ENCODE peak calls at places on chromosome 18, in six cellular contexts. One of them, this sample, is unnamed.

GRCh38 chr18:23377669-23378469 is 75.2 kb upstream of the RIOK3 start:
- DNase-seq in upper lobe of right lung: no peak
- DNase-seq in kidney epithelial cell: peak
- DNase-seq in adrenal gland: no peak
- DNase-seq in dorsolateral prefrontal cortex: no peak
- DNase-seq in lung: no peak
- DNase-seq in this sample: no peak

GRCh38 chr18:34494359-34494696 is 215.8 kb upstream of the DTNA start:
- DNase-seq in upper lobe of right lung: no peak
- DNase-seq in kidney epithelial cell: no peak
- DNase-seq in adrenal gland: no peak
- DNase-seq in dorsolateral prefrontal cortex: peak
- DNase-seq in lung: no peak
- DNase-seq in this sample: no peak

GRCh38 chr18:73594749-73595148 is 552.9 kb downstream of the FBXO15 start:
- DNase-seq in upper lobe of right lung: no peak
- DNase-seq in kidney epithelial cell: no peak
- DNase-seq in adrenal gland: no peak
- DNase-seq in dorsolateral prefrontal cortex: no peak
- DNase-seq in lung: no peak
- DNase-seq in this sample: no peak

GRCh38 chr18:40810371-40810770 is 1144.7 kb upstream of the PIK3C3 start:
- DNase-seq in upper lobe of right lung: no peak
- DNase-seq in kidney epithelial cell: peak
- DNase-seq in adrenal gland: no peak
- DNase-seq in dorsolateral prefrontal cortex: no peak
- DNase-seq in lung: no peak
- DNase-seq in this sample: no peak

GRCh38 chr18:73739098-73739497 is 408.5 kb downstream of the FBXO15 start:
- DNase-seq in upper lobe of right lung: no peak
- DNase-seq in kidney epithelial cell: peak
- DNase-seq in adrenal gland: no peak
- DNase-seq in dorsolateral prefrontal cortex: no peak
- DNase-seq in lung: no peak
- DNase-seq in this sample: no peak

GRCh38 chr18:79921984-79922965 is 29.2 kb downstream of the SLC66A2 start:
- DNase-seq in upper lobe of right lung: no peak
- DNase-seq in kidney epithelial cell: no peak
- DNase-seq in adrenal gland: peak
- DNase-seq in dorsolateral prefrontal cortex: no peak
- DNase-seq in lung: no peak
- DNase-seq in this sample: peak

GRCh38 chr18:23903971-23904370 is 110.6 kb upstream of the TTC39C start:
- DNase-seq in upper lobe of right lung: no peak
- DNase-seq in kidney epithelial cell: no peak
- DNase-seq in adrenal gland: no peak
- DNase-seq in dorsolateral prefrontal cortex: no peak
- DNase-seq in lung: no peak
- DNase-seq in this sample: no peak

GRCh38 chr18:44321868-44322590 is 358.7 kb upstream of the SETBP1 start:
- DNase-seq in upper lobe of right lung: no peak
- DNase-seq in kidney epithelial cell: no peak
- DNase-seq in adrenal gland: no peak
- DNase-seq in dorsolateral prefrontal cortex: no peak
- DNase-seq in lung: no peak
- DNase-seq in this sample: no peak

GRCh38 chr18:62209046-62209445 is 22.0 kb downstream of the RELCH start:
- DNase-seq in upper lobe of right lung: no peak
- DNase-seq in kidney epithelial cell: no peak
- DNase-seq in adrenal gland: no peak
- DNase-seq in dorsolateral prefrontal cortex: no peak
- DNase-seq in lung: no peak
- DNase-seq in this sample: no peak

GRCh38 chr18:58590827-58591226 is 38.1 kb downstream of the ALPK2 start:
- DNase-seq in upper lobe of right lung: no peak
- DNase-seq in kidney epithelial cell: no peak
- DNase-seq in adrenal gland: no peak
- DNase-seq in dorsolateral prefrontal cortex: no peak
- DNase-seq in lung: no peak
- DNase-seq in this sample: no peak

GRCh38 chr18:77062518-77063003 is 70.0 kb downstream of the MBP start:
- DNase-seq in upper lobe of right lung: no peak
- DNase-seq in kidney epithelial cell: no peak
- DNase-seq in adrenal gland: no peak
- DNase-seq in dorsolateral prefrontal cortex: no peak
- DNase-seq in lung: no peak
- DNase-seq in this sample: no peak

GRCh38 chr18:53689886-53690285 is 534.6 kb downstream of the MBD2 start:
- DNase-seq in upper lobe of right lung: no peak
- DNase-seq in kidney epithelial cell: no peak
- DNase-seq in adrenal gland: no peak
- DNase-seq in dorsolateral prefrontal cortex: no peak
- DNase-seq in lung: no peak
- DNase-seq in this sample: no peak

GRCh38 chr18:67108894-67109293 is 407.6 kb downstream of the DSEL start:
- DNase-seq in upper lobe of right lung: no peak
- DNase-seq in kidney epithelial cell: no peak
- DNase-seq in adrenal gland: no peak
- DNase-seq in dorsolateral prefrontal cortex: no peak
- DNase-seq in lung: no peak
- DNase-seq in this sample: no peak

GRCh38 chr18:73688851-73689659 is 458.6 kb downstream of the FBXO15 start:
- DNase-seq in upper lobe of right lung: no peak
- DNase-seq in kidney epithelial cell: no peak
- DNase-seq in adrenal gland: no peak
- DNase-seq in dorsolateral prefrontal cortex: no peak
- DNase-seq in lung: no peak
- DNase-seq in this sample: no peak

GRCh38 chr18:69943021-69943420 is 4.7 kb downstream of the CD226 start:
- DNase-seq in upper lobe of right lung: no peak
- DNase-seq in kidney epithelial cell: no peak
- DNase-seq in adrenal gland: no peak
- DNase-seq in dorsolateral prefrontal cortex: no peak
- DNase-seq in lung: no peak
- DNase-seq in this sample: no peak

GRCh38 chr18:62523631-62524442 is 1.0 kb downstream of the ZCCHC2 start:
- DNase-seq in upper lobe of right lung: peak
- DNase-seq in kidney epithelial cell: no peak
- DNase-seq in adrenal gland: peak
- DNase-seq in dorsolateral prefrontal cortex: peak
- DNase-seq in lung: peak
- DNase-seq in this sample: peak

GRCh38 chr18:61957801-61958516 is 65.2 kb upstream of the RNF152 start:
- DNase-seq in upper lobe of right lung: no peak
- DNase-seq in kidney epithelial cell: no peak
- DNase-seq in adrenal gland: no peak
- DNase-seq in dorsolateral prefrontal cortex: no peak
- DNase-seq in lung: no peak
- DNase-seq in this sample: no peak

GRCh38 chr18:76494181-76494540 is 881 bp downstream of the ZNF516 start:
- DNase-seq in upper lobe of right lung: no peak
- DNase-seq in kidney epithelial cell: no peak
- DNase-seq in adrenal gland: peak
- DNase-seq in dorsolateral prefrontal cortex: peak
- DNase-seq in lung: no peak
- DNase-seq in this sample: no peak

GRCh38 chr18:71831039-71831438 is 713.1 kb downstream of the CBLN2 start:
- DNase-seq in upper lobe of right lung: no peak
- DNase-seq in kidney epithelial cell: no peak
- DNase-seq in adrenal gland: no peak
- DNase-seq in dorsolateral prefrontal cortex: no peak
- DNase-seq in lung: no peak
- DNase-seq in this sample: no peak

GRCh38 chr18:74507927-74508326 is 11.8 kb downstream of the CNDP2 start:
- DNase-seq in upper lobe of right lung: no peak
- DNase-seq in kidney epithelial cell: no peak
- DNase-seq in adrenal gland: no peak
- DNase-seq in dorsolateral prefrontal cortex: no peak
- DNase-seq in lung: no peak
- DNase-seq in this sample: no peak

GRCh38 chr18:10877974-10878373 is 271.4 kb downstream of the PIEZO2 start:
- DNase-seq in upper lobe of right lung: no peak
- DNase-seq in kidney epithelial cell: no peak
- DNase-seq in adrenal gland: no peak
- DNase-seq in dorsolateral prefrontal cortex: no peak
- DNase-seq in lung: no peak
- DNase-seq in this sample: no peak

GRCh38 chr18:43563780-43564179 is 286.5 kb upstream of the SYT4 start:
- DNase-seq in upper lobe of right lung: no peak
- DNase-seq in kidney epithelial cell: no peak
- DNase-seq in adrenal gland: peak
- DNase-seq in dorsolateral prefrontal cortex: no peak
- DNase-seq in lung: no peak
- DNase-seq in this sample: no peak

GRCh38 chr18:47595816-47596501 is 334.5 kb downstream of the SMAD2 start:
- DNase-seq in upper lobe of right lung: no peak
- DNase-seq in kidney epithelial cell: no peak
- DNase-seq in adrenal gland: peak
- DNase-seq in dorsolateral prefrontal cortex: no peak
- DNase-seq in lung: no peak
- DNase-seq in this sample: no peak

GRCh38 chr18:23825496-23825895 is 136.2 kb downstream of the LAMA3 start:
- DNase-seq in upper lobe of right lung: no peak
- DNase-seq in kidney epithelial cell: no peak
- DNase-seq in adrenal gland: no peak
- DNase-seq in dorsolateral prefrontal cortex: no peak
- DNase-seq in lung: no peak
- DNase-seq in this sample: no peak

GRCh38 chr18:33957705-33958104 is 267.0 kb downstream of the NOL4 start:
- DNase-seq in upper lobe of right lung: no peak
- DNase-seq in kidney epithelial cell: no peak
- DNase-seq in adrenal gland: no peak
- DNase-seq in dorsolateral prefrontal cortex: no peak
- DNase-seq in lung: no peak
- DNase-seq in this sample: no peak

GRCh38 chr18:22214731-22215528 is 45.5 kb downstream of the GATA6 start:
- DNase-seq in upper lobe of right lung: no peak
- DNase-seq in kidney epithelial cell: no peak
- DNase-seq in adrenal gland: no peak
- DNase-seq in dorsolateral prefrontal cortex: no peak
- DNase-seq in lung: no peak
- DNase-seq in this sample: no peak

GRCh38 chr18:30970201-30970816 is 72.2 kb downstream of the DSC3 start:
- DNase-seq in upper lobe of right lung: no peak
- DNase-seq in kidney epithelial cell: no peak
- DNase-seq in adrenal gland: no peak
- DNase-seq in dorsolateral prefrontal cortex: no peak
- DNase-seq in lung: no peak
- DNase-seq in this sample: no peak

GRCh38 chr18:45997689-45998088 is 30.6 kb upstream of the EPG5 start:
- DNase-seq in upper lobe of right lung: no peak
- DNase-seq in kidney epithelial cell: no peak
- DNase-seq in adrenal gland: no peak
- DNase-seq in dorsolateral prefrontal cortex: no peak
- DNase-seq in lung: no peak
- DNase-seq in this sample: no peak

GRCh38 chr18:51998711-51999110 is 341.3 kb upstream of the DCC start:
- DNase-seq in upper lobe of right lung: no peak
- DNase-seq in kidney epithelial cell: no peak
- DNase-seq in adrenal gland: no peak
- DNase-seq in dorsolateral prefrontal cortex: no peak
- DNase-seq in lung: no peak
- DNase-seq in this sample: no peak

DNA sequence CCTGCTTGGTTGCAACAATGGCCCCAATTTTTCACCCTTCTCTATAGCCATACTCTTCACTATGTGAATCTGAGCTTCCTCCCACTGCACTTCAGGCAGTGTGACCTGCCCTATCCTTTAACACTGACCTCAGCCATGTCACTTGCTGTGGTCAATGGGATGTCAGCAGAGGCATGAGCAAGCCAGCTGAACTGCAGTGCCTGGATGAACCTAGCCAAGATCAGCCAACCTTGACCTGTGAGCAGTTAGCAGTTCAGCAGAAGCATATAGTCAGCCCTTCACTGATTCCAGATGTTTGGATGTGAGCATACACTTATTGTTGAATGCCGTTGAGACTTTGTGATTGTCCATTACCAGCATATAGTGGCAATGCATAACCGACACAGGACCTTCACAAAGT is 63.4 kb upstream of the BOD1L2 start:
- DNase-seq in upper lobe of right lung: no peak
- DNase-seq in kidney epithelial cell: no peak
- DNase-seq in adrenal gland: no peak
- DNase-seq in dorsolateral prefrontal cortex: no peak
- DNase-seq in lung: no peak
- DNase-seq in this sample: no peak
- TF ChIP-seq CTCF in upper lobe of right lung: no peak
- TF ChIP-seq CTCF in kidney epithelial cell: no peak
- TF ChIP-seq CTCF in adrenal gland: no peak
- TF ChIP-seq CTCF in dorsolateral prefrontal cortex: no peak
- TF ChIP-seq CTCF in lung: no peak
- TF ChIP-seq CTCF in this sample: no peak

GRCh38 chr18:35917043-35917442 is 55.4 kb upstream of the RMP24 start:
- DNase-seq in upper lobe of right lung: no peak
- DNase-seq in kidney epithelial cell: no peak
- DNase-seq in adrenal gland: no peak
- DNase-seq in dorsolateral prefrontal cortex: no peak
- DNase-seq in lung: peak
- DNase-seq in this sample: no peak
- TF ChIP-seq CTCF in upper lobe of right lung: no peak
- TF ChIP-seq CTCF in kidney epithelial cell: peak
- TF ChIP-seq CTCF in adrenal gland: no peak
- TF ChIP-seq CTCF in dorsolateral prefrontal cortex: no peak
- TF ChIP-seq CTCF in lung: no peak
- TF ChIP-seq CTCF in this sample: no peak

GRCh38 chr18:50281295-50281971 is at the start of gene MBD1:
- DNase-seq in upper lobe of right lung: peak
- DNase-seq in kidney epithelial cell: peak
- DNase-seq in adrenal gland: peak
- DNase-seq in dorsolateral prefrontal cortex: peak
- DNase-seq in lung: peak
- DNase-seq in this sample: peak
- TF ChIP-seq CTCF in upper lobe of right lung: peak
- TF ChIP-seq CTCF in kidney epithelial cell: peak
- TF ChIP-seq CTCF in adrenal gland: peak
- TF ChIP-seq CTCF in dorsolateral prefrontal cortex: peak
- TF ChIP-seq CTCF in lung: no peak
- TF ChIP-seq CTCF in this sample: peak

GRCh38 chr18:7919565-7919964 is 352.4 kb downstream of the PTPRM start:
- DNase-seq in upper lobe of right lung: no peak
- DNase-seq in kidney epithelial cell: no peak
- DNase-seq in adrenal gland: no peak
- DNase-seq in dorsolateral prefrontal cortex: no peak
- DNase-seq in lung: no peak
- DNase-seq in this sample: no peak
- TF ChIP-seq CTCF in upper lobe of right lung: no peak
- TF ChIP-seq CTCF in kidney epithelial cell: no peak
- TF ChIP-seq CTCF in adrenal gland: no peak
- TF ChIP-seq CTCF in dorsolateral prefrontal cortex: no peak
- TF ChIP-seq CTCF in lung: no peak
- TF ChIP-seq CTCF in this sample: no peak

GRCh38 chr18:37085362-37085761 is 256.4 kb downstream of the KIAA1328 start:
- DNase-seq in upper lobe of right lung: no peak
- DNase-seq in kidney epithelial cell: no peak
- DNase-seq in adrenal gland: no peak
- DNase-seq in dorsolateral prefrontal cortex: no peak
- DNase-seq in lung: no peak
- DNase-seq in this sample: no peak
- TF ChIP-seq CTCF in upper lobe of right lung: no peak
- TF ChIP-seq CTCF in kidney epithelial cell: no peak
- TF ChIP-seq CTCF in adrenal gland: no peak
- TF ChIP-seq CTCF in dorsolateral prefrontal cortex: no peak
- TF ChIP-seq CTCF in lung: no peak
- TF ChIP-seq CTCF in this sample: no peak

GRCh38 chr18:78659748-78660147 is 319.9 kb upstream of the SALL3 start:
- DNase-seq in upper lobe of right lung: no peak
- DNase-seq in kidney epithelial cell: no peak
- DNase-seq in adrenal gland: no peak
- DNase-seq in dorsolateral prefrontal cortex: no peak
- DNase-seq in lung: no peak
- DNase-seq in this sample: no peak
- TF ChIP-seq CTCF in upper lobe of right lung: peak
- TF ChIP-seq CTCF in kidney epithelial cell: no peak
- TF ChIP-seq CTCF in adrenal gland: peak
- TF ChIP-seq CTCF in dorsolateral prefrontal cortex: peak
- TF ChIP-seq CTCF in lung: no peak
- TF ChIP-seq CTCF in this sample: peak

This sample was measured in CD14-positive monocyte.